ENCODE peak calls at places on chromosomes 6 and 20, in six cellular contexts. One of them, this sample, is unnamed.

GRCh38 chr6:313917-314316 is 21.6 kb downstream of the DUSP22 start:
- DNase-seq in islet precursor cell: peak
- DNase-seq in epithelial cell of proximal tubule: no peak
- DNase-seq in stimulated activated CD4-positive, alpha-beta T cell treated with anti-CD3 and anti-CD28 coated beads, Interleukin-1b, Interleukin-23, amount 100 ng/mL, for 1 hour: no peak
- DNase-seq in RWPE1: no peak
- DNase-seq in NCI-H774: no peak
- DNase-seq in this sample: no peak

GRCh38 chr20:59752101-59752586 is 147.8 kb downstream of the PHACTR3 start:
- DNase-seq in stimulated activated CD4-positive, alpha-beta T cell treated with anti-CD3 and anti-CD28 coated beads, Interleukin-1b, Interleukin-23, amount 100 ng/mL, for 1 hour: no peak
- DNase-seq in epithelial cell of proximal tubule: no peak
- DNase-seq in NCI-H774: no peak
- DNase-seq in RWPE1: no peak
- DNase-seq in islet precursor cell: no peak
- DNase-seq in this sample: no peak

GRCh38 chr6:127481628-127482027 is 22.4 kb upstream of the KIAA0408 start:
- DNase-seq in epithelial cell of proximal tubule: peak
- DNase-seq in NCI-H774: no peak
- DNase-seq in islet precursor cell: peak
- DNase-seq in RWPE1: no peak
- DNase-seq in stimulated activated CD4-positive, alpha-beta T cell treated with anti-CD3 and anti-CD28 coated beads, Interleukin-1b, Interleukin-23, amount 100 ng/mL, for 1 hour: no peak
- DNase-seq in this sample: no peak

GRCh38 chr20:62365814-62366369 is 1.2 kb downstream of the LAMA5 start:
- DNase-seq in epithelial cell of proximal tubule: no peak
- DNase-seq in NCI-H774: no peak
- DNase-seq in RWPE1: peak
- DNase-seq in stimulated activated CD4-positive, alpha-beta T cell treated with anti-CD3 and anti-CD28 coated beads, Interleukin-1b, Interleukin-23, amount 100 ng/mL, for 1 hour: no peak
- DNase-seq in islet precursor cell: peak
- DNase-seq in this sample: no peak

GRCh38 chr6:3656076-3656475 is 95.4 kb downstream of the PXDC1 start:
- DNase-seq in NCI-H774: no peak
- DNase-seq in islet precursor cell: no peak
- DNase-seq in epithelial cell of proximal tubule: no peak
- DNase-seq in RWPE1: no peak
- DNase-seq in stimulated activated CD4-positive, alpha-beta T cell treated with anti-CD3 and anti-CD28 coated beads, Interleukin-1b, Interleukin-23, amount 100 ng/mL, for 1 hour: no peak
- DNase-seq in this sample: no peak

GRCh38 chr6:143967861-143968498 is 40.1 kb downstream of the PLAGL1 start:
- DNase-seq in stimulated activated CD4-positive, alpha-beta T cell treated with anti-CD3 and anti-CD28 coated beads, Interleukin-1b, Interleukin-23, amount 100 ng/mL, for 1 hour: no peak
- DNase-seq in islet precursor cell: no peak
- DNase-seq in epithelial cell of proximal tubule: no peak
- DNase-seq in RWPE1: no peak
- DNase-seq in NCI-H774: no peak
- DNase-seq in this sample: no peak

GRCh38 chr6:134512946-134513345 is 195.0 kb upstream of the SGK1 start:
- DNase-seq in stimulated activated CD4-positive, alpha-beta T cell treated with anti-CD3 and anti-CD28 coated beads, Interleukin-1b, Interleukin-23, amount 100 ng/mL, for 1 hour: no peak
- DNase-seq in islet precursor cell: no peak
- DNase-seq in epithelial cell of proximal tubule: no peak
- DNase-seq in RWPE1: no peak
- DNase-seq in NCI-H774: no peak
- DNase-seq in this sample: no peak

GRCh38 chr20:41177636-41178035 is 40.3 kb downstream of the PLCG1 start:
- DNase-seq in stimulated activated CD4-positive, alpha-beta T cell treated with anti-CD3 and anti-CD28 coated beads, Interleukin-1b, Interleukin-23, amount 100 ng/mL, for 1 hour: no peak
- DNase-seq in NCI-H774: no peak
- DNase-seq in RWPE1: peak
- DNase-seq in islet precursor cell: peak
- DNase-seq in epithelial cell of proximal tubule: peak
- DNase-seq in this sample: no peak

GRCh38 chr20:17511401-17511800 is 19.8 kb downstream of the BFSP1 start:
- DNase-seq in stimulated activated CD4-positive, alpha-beta T cell treated with anti-CD3 and anti-CD28 coated beads, Interleukin-1b, Interleukin-23, amount 100 ng/mL, for 1 hour: no peak
- DNase-seq in RWPE1: no peak
- DNase-seq in islet precursor cell: no peak
- DNase-seq in NCI-H774: no peak
- DNase-seq in epithelial cell of proximal tubule: no peak
- DNase-seq in this sample: no peak

GRCh38 chr6:28081486-28081751 is 1.1 kb downstream of the ZNF165 start:
- DNase-seq in RWPE1: no peak
- DNase-seq in NCI-H774: no peak
- DNase-seq in epithelial cell of proximal tubule: no peak
- DNase-seq in stimulated activated CD4-positive, alpha-beta T cell treated with anti-CD3 and anti-CD28 coated beads, Interleukin-1b, Interleukin-23, amount 100 ng/mL, for 1 hour: no peak
- DNase-seq in islet precursor cell: no peak
- DNase-seq in this sample: no peak

GRCh38 chr20:63565699-63566335 is 8.2 kb downstream of the HELZ2 start:
- DNase-seq in epithelial cell of proximal tubule: no peak
- DNase-seq in RWPE1: no peak
- DNase-seq in islet precursor cell: no peak
- DNase-seq in stimulated activated CD4-positive, alpha-beta T cell treated with anti-CD3 and anti-CD28 coated beads, Interleukin-1b, Interleukin-23, amount 100 ng/mL, for 1 hour: no peak
- DNase-seq in NCI-H774: no peak
- DNase-seq in this sample: no peak

GRCh38 chr6:163825033-163825432 is 410.5 kb downstream of the QKI start:
- DNase-seq in stimulated activated CD4-positive, alpha-beta T cell treated with anti-CD3 and anti-CD28 coated beads, Interleukin-1b, Interleukin-23, amount 100 ng/mL, for 1 hour: no peak
- DNase-seq in epithelial cell of proximal tubule: peak
- DNase-seq in RWPE1: peak
- DNase-seq in NCI-H774: no peak
- DNase-seq in islet precursor cell: no peak
- DNase-seq in this sample: no peak

GRCh38 chr6:36692220-36692619 is 5.4 kb upstream of the RAB44 start:
- DNase-seq in NCI-H774: no peak
- DNase-seq in RWPE1: no peak
- DNase-seq in stimulated activated CD4-positive, alpha-beta T cell treated with anti-CD3 and anti-CD28 coated beads, Interleukin-1b, Interleukin-23, amount 100 ng/mL, for 1 hour: no peak
- DNase-seq in epithelial cell of proximal tubule: no peak
- DNase-seq in islet precursor cell: no peak
- DNase-seq in this sample: no peak

GRCh38 chr6:24960991-24961475 is 25.3 kb upstream of the RIPOR2 start:
- DNase-seq in stimulated activated CD4-positive, alpha-beta T cell treated with anti-CD3 and anti-CD28 coated beads, Interleukin-1b, Interleukin-23, amount 100 ng/mL, for 1 hour: no peak
- DNase-seq in NCI-H774: no peak
- DNase-seq in islet precursor cell: no peak
- DNase-seq in epithelial cell of proximal tubule: no peak
- DNase-seq in RWPE1: no peak
- DNase-seq in this sample: no peak

GRCh38 chr6:149060985-149061760 is 256.3 kb upstream of the TAB2 start:
- DNase-seq in islet precursor cell: no peak
- DNase-seq in NCI-H774: peak
- DNase-seq in RWPE1: peak
- DNase-seq in epithelial cell of proximal tubule: no peak
- DNase-seq in stimulated activated CD4-positive, alpha-beta T cell treated with anti-CD3 and anti-CD28 coated beads, Interleukin-1b, Interleukin-23, amount 100 ng/mL, for 1 hour: no peak
- DNase-seq in this sample: no peak

GRCh38 chr6:46246727-46247126 is 75.9 kb upstream of the ENPP5 start:
- DNase-seq in stimulated activated CD4-positive, alpha-beta T cell treated with anti-CD3 and anti-CD28 coated beads, Interleukin-1b, Interleukin-23, amount 100 ng/mL, for 1 hour: no peak
- DNase-seq in NCI-H774: no peak
- DNase-seq in epithelial cell of proximal tubule: no peak
- DNase-seq in RWPE1: no peak
- DNase-seq in islet precursor cell: no peak
- DNase-seq in this sample: no peak

GRCh38 chr6:4805553-4806307 is 29.5 kb downstream of the CDYL start:
- DNase-seq in RWPE1: peak
- DNase-seq in stimulated activated CD4-positive, alpha-beta T cell treated with anti-CD3 and anti-CD28 coated beads, Interleukin-1b, Interleukin-23, amount 100 ng/mL, for 1 hour: no peak
- DNase-seq in NCI-H774: peak
- DNase-seq in islet precursor cell: peak
- DNase-seq in epithelial cell of proximal tubule: no peak
- DNase-seq in this sample: no peak

GRCh38 chr6:124984668-124985338 is 22.6 kb downstream of the RNF217 start:
- DNase-seq in RWPE1: no peak
- DNase-seq in stimulated activated CD4-positive, alpha-beta T cell treated with anti-CD3 and anti-CD28 coated beads, Interleukin-1b, Interleukin-23, amount 100 ng/mL, for 1 hour: no peak
- DNase-seq in epithelial cell of proximal tubule: no peak
- DNase-seq in NCI-H774: no peak
- DNase-seq in islet precursor cell: no peak
- DNase-seq in this sample: no peak

GRCh38 chr6:3746119-3746691 is 5.3 kb downstream of the PXDC1 start:
- DNase-seq in NCI-H774: no peak
- DNase-seq in islet precursor cell: no peak
- DNase-seq in stimulated activated CD4-positive, alpha-beta T cell treated with anti-CD3 and anti-CD28 coated beads, Interleukin-1b, Interleukin-23, amount 100 ng/mL, for 1 hour: no peak
- DNase-seq in RWPE1: no peak
- DNase-seq in epithelial cell of proximal tubule: no peak
- DNase-seq in this sample: no peak

GRCh38 chr6:167341038-167341613 is 16.2 kb downstream of the TTLL2 start:
- DNase-seq in RWPE1: no peak
- DNase-seq in islet precursor cell: no peak
- DNase-seq in epithelial cell of proximal tubule: no peak
- DNase-seq in NCI-H774: peak
- DNase-seq in stimulated activated CD4-positive, alpha-beta T cell treated with anti-CD3 and anti-CD28 coated beads, Interleukin-1b, Interleukin-23, amount 100 ng/mL, for 1 hour: no peak
- DNase-seq in this sample: no peak

GRCh38 chr6:75386050-75386770 is 101.6 kb upstream of the TMEM30A start:
- DNase-seq in NCI-H774: no peak
- DNase-seq in stimulated activated CD4-positive, alpha-beta T cell treated with anti-CD3 and anti-CD28 coated beads, Interleukin-1b, Interleukin-23, amount 100 ng/mL, for 1 hour: no peak
- DNase-seq in islet precursor cell: no peak
- DNase-seq in epithelial cell of proximal tubule: no peak
- DNase-seq in RWPE1: no peak
- DNase-seq in this sample: no peak